ENCODE peak calls at places on chromosomes 4 and X, in seven cellular contexts. W, R, P, B, D, J and Z are unnamed samples. For H3K4me1, the result is how much of the 10 kb centered on the place peaks cover.

GRCh38 chrX:70476934-70477733 is 32.5 kb downstream of the DLG3 start:
- DNase-seq in W (no peak), R (peak), P (peak), B (no peak), D (peak), J (peak), Z (peak)

GRCh38 chr4:38949416-38950051 is 81.9 kb downstream of the FAM114A1 start:
- DNase-seq in W (no peak), R (no peak), P (peak), B (no peak), D (no peak), J (no peak), Z (no peak)

GRCh38 chr4:146978641-146979040 is 33.0 kb upstream of the TTC29 start:
- DNase-seq in W (no peak), R (no peak), P (no peak), B (no peak), D (no peak), J (no peak), Z (no peak)

GRCh38 chrX:18983711-18984380 is at the start of gene PHKA2:
- DNase-seq in W (peak), R (no peak), P (no peak), B (peak), D (peak), J (no peak), Z (peak)

GRCh38 chr4:40227284-40227683 is 30.5 kb downstream of the RHOH start:
- DNase-seq in W (no peak), R (no peak), P (no peak), B (no peak), D (no peak), J (no peak), Z (no peak)

GRCh38 chr4:3369781-3370660 is 71.7 kb upstream of the HGFAC start:
- DNase-seq in W (peak), R (no peak), P (peak), B (no peak), D (no peak), J (peak), Z (no peak)

GRCh38 chr4:33134366-33134765 is 2414.2 kb downstream of the PCDH7 start:
- DNase-seq in W (no peak), R (no peak), P (no peak), B (no peak), D (no peak), J (no peak), Z (no peak)

GRCh38 chr4:167622481-167623240 is 388.4 kb upstream of the SPOCK3 start:
- DNase-seq in W (peak), R (peak), P (peak), B (no peak), D (peak), J (no peak), Z (peak)

GRCh38 chrX:30308263-30309138 is 689 bp downstream of the NR0B1 start:
- DNase-seq in W (peak), R (no peak), P (no peak), B (no peak), D (no peak), J (no peak), Z (no peak)

GRCh38 chr4:186693159-186693815 is 30.4 kb downstream of the FAT1 start:
- DNase-seq in W (no peak), R (peak), P (peak), B (peak), D (peak), J (peak), Z (peak)

GRCh38 chrX:133745361-133745760 is 240.0 kb downstream of the GPC3 start:
- DNase-seq in W (no peak), R (no peak), P (no peak), B (no peak), D (no peak), J (no peak), Z (no peak)

GRCh38 chr4:109559625-109559982 is 442 bp upstream of the MCUB start:
- DNase-seq in W (no peak), R (no peak), P (no peak), B (peak), D (peak), J (peak), Z (no peak)

GRCh38 chrX:93673869-93674271 is at the start of gene FAM133A:
- DNase-seq in W (no peak), R (no peak), P (peak), B (no peak), D (no peak), J (no peak), Z (no peak)

GRCh38 chr4:32858971-32859370 is 2138.8 kb downstream of the PCDH7 start:
- DNase-seq in W (no peak), R (peak), P (peak), B (no peak), D (no peak), J (no peak), Z (no peak)

GRCh38 chr4:100008048-100008447 is 58.0 kb upstream of the H2AZ1 start:
- DNase-seq in W (no peak), R (no peak), P (peak), B (no peak), D (no peak), J (no peak), Z (no peak)

GRCh38 chr4:101277661-101278060 is 69.7 kb downstream of the PPP3CA start:
- DNase-seq in W (no peak), R (no peak), P (peak), B (no peak), D (no peak), J (no peak), Z (no peak)

GRCh38 chrX:53767544-53767943 is 81.0 kb upstream of the HUWE1 start:
- DNase-seq in W (no peak), R (no peak), P (no peak), B (no peak), D (no peak), J (no peak), Z (no peak)

GRCh38 chrX:132737743-132738142 is 220.7 kb downstream of the HS6ST2 start:
- DNase-seq in W (peak), R (peak), P (no peak), B (no peak), D (no peak), J (no peak), Z (no peak)

GRCh38 chrX:148928803-148929202 is 428.4 kb downstream of the AFF2 start:
- DNase-seq in W (no peak), R (no peak), P (peak), B (no peak), D (no peak), J (no peak), Z (no peak)

GRCh38 chr4:145530189-145530588 is 48.5 kb downstream of the SMAD1 start:
- DNase-seq in W (no peak), R (no peak), P (no peak), B (no peak), D (no peak), J (no peak), Z (no peak)

GRCh38 chr4:144666539-144667175 is 20.7 kb downstream of the HHIP start:
- DNase-seq in W (no peak), R (peak), P (peak), B (no peak), D (no peak), J (no peak), Z (no peak)

GRCh38 chrX:139798701-139799100 is 90.7 kb upstream of the MCF2 start:
- DNase-seq in W (no peak), R (no peak), P (no peak), B (no peak), D (no peak), J (no peak), Z (no peak)

GRCh38 chr4:15695240-15695699 is 7.6 kb upstream of the BST1 start:
- DNase-seq in W (no peak), R (peak), P (peak), B (no peak), D (no peak), J (no peak), Z (no peak)

DNA sequence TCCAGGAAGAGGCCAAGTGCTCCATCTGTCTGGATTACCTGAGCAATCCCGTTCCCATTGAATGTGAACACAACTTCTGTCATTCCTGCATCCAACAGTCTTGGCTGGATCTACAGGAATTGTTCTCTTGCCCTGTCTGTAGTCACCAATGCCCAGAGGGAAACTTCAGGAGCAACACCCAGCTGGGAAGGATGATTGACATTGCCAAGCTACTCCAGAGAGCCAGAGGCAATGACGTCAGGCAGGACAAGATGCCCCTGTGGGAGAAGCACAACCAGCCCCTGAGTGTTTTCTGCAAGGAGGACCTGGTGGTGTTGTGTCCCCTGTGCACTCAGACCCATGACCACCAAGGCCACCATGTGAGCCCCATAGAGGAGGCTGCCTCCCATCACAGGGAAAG is 21.3 kb upstream of the TRIM60 start:
- DNase-seq in W (no peak), R (no peak), P (no peak), B (no peak), D (no peak), J (no peak), Z (no peak)
- H3K4me1 ChIP-seq in W (under half), R (under half), P (under half), B (under half), D (under half), J (under half), Z (under half)

GRCh38 chrX:48574270-48575266 is at the start of gene RBM3:
- DNase-seq in W (peak), R (peak), P (peak), B (peak), D (peak), J (peak), Z (peak)
- TF ChIP-seq POLR2A in W (peak), R (peak), P (peak), B (peak), D (peak), J (peak), Z (no peak)

DNA sequence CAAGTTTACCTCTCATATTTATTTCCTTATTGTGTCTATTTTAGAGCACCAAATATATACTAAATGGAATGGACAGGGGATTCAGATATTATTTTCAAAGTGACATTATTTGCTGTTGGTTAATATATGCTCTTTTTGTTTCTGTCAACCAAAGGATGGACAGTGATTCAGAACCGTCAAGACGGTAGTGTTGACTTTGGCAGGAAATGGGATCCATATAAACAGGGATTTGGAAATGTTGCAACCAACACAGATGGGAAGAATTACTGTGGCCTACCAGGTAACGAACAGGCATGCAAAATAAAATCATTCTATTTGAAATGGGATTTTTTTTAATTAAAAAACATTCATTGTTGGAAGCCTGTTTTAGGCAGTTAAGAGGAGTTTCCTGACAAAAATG is 6.2 kb downstream of the FGB start:
- DNase-seq in W (no peak), R (no peak), P (no peak), B (no peak), D (no peak), J (no peak), Z (no peak)
- H3K4me1 ChIP-seq in W (under half), R (under half), P (under half), B (under half), D (under half), J (under half), Z (under half)

GRCh38 chrX:2692221-2693122 is 1.4 kb downstream of the CD99 start:
- DNase-seq in W (peak), R (no peak), P (peak), B (peak), D (peak), J (no peak), Z (peak)

GRCh38 chrX:2693123-2693438 is 2.0 kb downstream of the CD99 start:
- DNase-seq in W (no peak), R (no peak), P (no peak), B (peak), D (no peak), J (no peak), Z (no peak)

GRCh38 chrX:2689773-2690666 is 1.1 kb upstream of the CD99 start:
- DNase-seq in W (no peak), R (no peak), P (no peak), B (no peak), D (peak), J (no peak), Z (no peak)

GRCh38 chrX:2690856-2691542 is at the start of gene CD99:
- DNase-seq in W (peak), R (no peak), P (peak), B (peak), D (peak), J (peak), Z (peak)

DNA sequence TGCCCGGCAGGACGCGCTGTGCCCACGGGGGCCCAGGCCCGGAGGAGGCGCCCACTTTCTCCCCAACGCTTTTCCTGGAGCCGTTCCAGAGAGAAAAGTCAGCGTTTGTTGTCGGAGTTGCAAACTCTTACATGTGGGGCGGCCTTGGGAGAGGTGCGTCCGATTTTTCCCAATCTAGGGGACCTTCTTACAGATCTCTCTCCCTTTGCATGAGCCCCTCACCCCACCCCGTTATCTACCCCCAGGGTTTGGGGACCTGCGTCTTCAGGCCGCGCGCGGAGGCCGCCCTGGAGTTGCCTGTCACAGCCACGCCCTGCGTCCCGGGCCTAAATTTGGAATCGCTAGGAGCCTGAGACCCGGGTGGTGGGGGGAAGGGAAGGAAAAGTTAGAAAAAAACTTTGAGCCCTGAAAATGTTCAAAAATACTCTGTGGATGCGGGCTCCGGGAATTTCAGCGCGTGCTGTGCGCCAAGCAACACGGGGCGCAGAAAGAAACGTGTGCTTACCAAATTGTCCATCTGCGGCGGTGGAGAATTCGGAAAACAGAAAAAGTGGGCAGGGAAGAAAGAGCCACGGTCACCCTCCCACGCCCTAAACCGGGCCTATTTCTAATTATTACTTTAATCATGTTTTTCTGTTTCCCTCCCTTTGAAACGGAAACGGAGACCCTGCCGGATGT is 587 bp downstream of the CD99 start:
- DNase-seq in W (peak), R (no peak), P (peak), B (peak), D (peak), J (peak), Z (peak)
- TF ChIP-seq POLR2A in W (no peak), R (no peak), P (no peak), B (no peak), D (no peak), J (no peak), Z (no peak)

DNA sequence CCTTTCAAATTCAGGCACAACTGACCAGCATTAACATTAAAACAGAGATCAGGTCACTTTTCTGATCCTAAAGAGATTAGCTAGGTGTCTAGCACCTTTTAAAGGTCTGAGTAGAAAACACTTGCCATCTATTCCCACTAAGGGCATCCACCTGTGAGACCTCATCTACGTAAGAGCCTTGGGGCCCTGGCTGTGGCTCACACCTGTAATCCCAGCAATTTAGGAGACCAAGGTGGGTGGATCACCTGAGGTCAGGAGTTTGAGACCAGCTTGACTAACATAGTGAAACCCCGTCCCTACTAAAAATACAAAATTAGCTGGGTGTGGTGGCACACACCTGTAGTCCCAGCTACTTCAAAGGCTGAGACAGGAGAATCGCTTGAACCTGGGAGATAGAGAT is 11.8 kb downstream of the TBC1D9 start:
- DNase-seq in W (no peak), R (no peak), P (no peak), B (no peak), D (no peak), J (no peak), Z (no peak)
- H3K4me1 ChIP-seq in W (under half), R (under half), P (under half), B (under half), D (under half), J (under half), Z (under half)

DNA sequence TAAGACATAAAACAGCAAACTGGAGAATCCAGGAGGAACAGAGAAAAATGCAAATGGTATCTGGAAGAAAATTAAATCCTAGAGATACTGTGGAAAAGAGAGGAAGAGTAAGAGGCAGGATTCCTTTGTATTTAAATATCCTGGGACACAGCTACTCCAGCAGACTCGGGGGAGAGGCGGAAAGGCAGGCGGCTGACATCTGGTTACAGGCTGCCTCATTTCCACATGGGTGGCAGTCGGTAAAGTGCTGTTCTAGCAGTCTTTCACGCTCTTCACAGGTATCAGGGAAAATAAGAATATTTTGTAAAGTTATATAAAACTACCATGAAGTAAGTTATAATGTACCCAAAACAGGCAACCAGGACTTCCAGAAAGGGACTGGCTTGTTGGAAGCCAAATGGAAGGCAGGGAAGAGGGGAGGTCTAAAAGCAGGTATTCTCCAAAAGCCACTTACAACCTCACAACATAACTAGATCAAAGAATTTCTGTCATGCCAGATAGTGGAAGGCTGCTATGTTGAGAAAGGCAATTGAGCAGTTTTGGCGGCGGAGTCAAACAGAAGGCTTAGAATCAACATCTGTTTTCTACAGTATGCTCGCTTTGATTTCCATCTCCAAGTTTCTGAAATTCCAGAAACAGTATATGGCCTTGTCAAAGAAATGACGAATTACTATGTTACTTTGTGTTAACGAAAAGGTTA is 1.3 kb upstream of the TIGD2 start:
- DNase-seq in W (no peak), R (no peak), P (no peak), B (no peak), D (no peak), J (no peak), Z (no peak)
- TF ChIP-seq POLR2A in W (no peak), R (no peak), P (no peak), B (no peak), D (no peak), J (no peak), Z (no peak)